ENCODE peak calls at places on chromosomes 1 and 21, in ten cellular contexts. One of them, this sample, is unnamed.

GRCh38 chr21:42364304-42364865 is 1.9 kb downstream of the TFF1 start:
- DNase-seq in heart right ventricle: no peak
- DNase-seq in stomach: no peak
- DNase-seq in H9: no peak
- DNase-seq in transverse colon: no peak
- DNase-seq in adrenal gland: no peak
- DNase-seq in SJSA1: no peak
- DNase-seq in breast epithelium: no peak
- DNase-seq in brain microvascular endothelial cell: no peak
- DNase-seq in SK-N-MC: no peak
- DNase-seq in this sample: no peak

GRCh38 chr1:17563494-17564281 is 24.2 kb downstream of the ARHGEF10L start:
- DNase-seq in SK-N-MC: no peak
- DNase-seq in SJSA1: no peak
- DNase-seq in brain microvascular endothelial cell: no peak
- DNase-seq in heart right ventricle: peak; percentile 59
- DNase-seq in stomach: no peak
- DNase-seq in breast epithelium: no peak
- DNase-seq in transverse colon: no peak
- DNase-seq in adrenal gland: no peak
- DNase-seq in H9: no peak
- DNase-seq in this sample: no peak

GRCh38 chr21:39882186-39882882 is 15.1 kb downstream of the PCP4 start:
- DNase-seq in SK-N-MC: no peak
- DNase-seq in brain microvascular endothelial cell: no peak
- DNase-seq in H9: no peak
- DNase-seq in stomach: no peak
- DNase-seq in SJSA1: no peak
- DNase-seq in adrenal gland: no peak
- DNase-seq in transverse colon: no peak
- DNase-seq in breast epithelium: no peak
- DNase-seq in heart right ventricle: no peak
- DNase-seq in this sample: peak; percentile 87

GRCh38 chr1:165828581-165829329 is 1.3 kb downstream of the UCK2 start:
- DNase-seq in adrenal gland: peak; percentile 71
- DNase-seq in heart right ventricle: peak; percentile 13
- DNase-seq in SK-N-MC: peak; percentile 32
- DNase-seq in H9: peak; percentile 58
- DNase-seq in brain microvascular endothelial cell: peak; percentile 80
- DNase-seq in transverse colon: peak; percentile 58
- DNase-seq in SJSA1: peak; percentile 66
- DNase-seq in breast epithelium: peak; percentile 57
- DNase-seq in stomach: peak; percentile 67
- DNase-seq in this sample: peak; percentile 65

GRCh38 chr21:31352841-31353240 is 8.8 kb upstream of the TIAM1 start:
- DNase-seq in H9: no peak
- DNase-seq in adrenal gland: no peak
- DNase-seq in SJSA1: no peak
- DNase-seq in breast epithelium: no peak
- DNase-seq in transverse colon: no peak
- DNase-seq in stomach: no peak
- DNase-seq in brain microvascular endothelial cell: no peak
- DNase-seq in SK-N-MC: no peak
- DNase-seq in heart right ventricle: no peak
- DNase-seq in this sample: no peak

GRCh38 chr1:201539561-201540404 is 856 bp downstream of the NAV1 start:
- DNase-seq in SK-N-MC: no peak
- DNase-seq in SJSA1: peak; percentile 82
- DNase-seq in breast epithelium: no peak
- DNase-seq in transverse colon: peak; percentile 37
- DNase-seq in stomach: no peak
- DNase-seq in heart right ventricle: peak; percentile 50
- DNase-seq in H9: peak; percentile 57
- DNase-seq in brain microvascular endothelial cell: peak; percentile 59
- DNase-seq in adrenal gland: peak; percentile 59
- DNase-seq in this sample: peak; percentile 95

GRCh38 chr1:37473431-37474050 is 839 bp upstream of the ZC3H12A start:
- DNase-seq in H9: no peak
- DNase-seq in SK-N-MC: no peak
- DNase-seq in breast epithelium: peak; percentile 50
- DNase-seq in heart right ventricle: no peak
- DNase-seq in stomach: no peak
- DNase-seq in SJSA1: no peak
- DNase-seq in adrenal gland: peak; percentile 38
- DNase-seq in transverse colon: no peak
- DNase-seq in brain microvascular endothelial cell: no peak
- DNase-seq in this sample: no peak

GRCh38 chr1:98104285-98104684 is 183.5 kb upstream of the DPYD start:
- DNase-seq in SJSA1: no peak
- DNase-seq in H9: no peak
- DNase-seq in SK-N-MC: no peak
- DNase-seq in transverse colon: no peak
- DNase-seq in adrenal gland: no peak
- DNase-seq in stomach: no peak
- DNase-seq in heart right ventricle: no peak
- DNase-seq in breast epithelium: no peak
- DNase-seq in brain microvascular endothelial cell: no peak
- DNase-seq in this sample: no peak

GRCh38 chr1:171150156-171150555 is 34.9 kb upstream of the FMO2 start:
- DNase-seq in SJSA1: no peak
- DNase-seq in heart right ventricle: no peak
- DNase-seq in SK-N-MC: no peak
- DNase-seq in stomach: no peak
- DNase-seq in transverse colon: no peak
- DNase-seq in H9: no peak
- DNase-seq in adrenal gland: no peak
- DNase-seq in breast epithelium: no peak
- DNase-seq in brain microvascular endothelial cell: no peak
- DNase-seq in this sample: no peak

GRCh38 chr1:237864338-237865244 is 26.1 kb downstream of the ZP4 start:
- DNase-seq in H9: peak; percentile 81
- DNase-seq in SK-N-MC: no peak
- DNase-seq in heart right ventricle: peak; percentile 73
- DNase-seq in stomach: peak; percentile 78
- DNase-seq in SJSA1: no peak
- DNase-seq in brain microvascular endothelial cell: peak; percentile 18
- DNase-seq in transverse colon: peak; percentile 53
- DNase-seq in breast epithelium: no peak
- DNase-seq in adrenal gland: peak; percentile 85
- DNase-seq in this sample: peak; percentile 73

GRCh38 chr1:208807446-208808117 is 563.4 kb upstream of the PLXNA2 start:
- DNase-seq in transverse colon: no peak
- DNase-seq in SK-N-MC: no peak
- DNase-seq in SJSA1: no peak
- DNase-seq in breast epithelium: no peak
- DNase-seq in adrenal gland: no peak
- DNase-seq in brain microvascular endothelial cell: no peak
- DNase-seq in stomach: no peak
- DNase-seq in H9: no peak
- DNase-seq in heart right ventricle: no peak
- DNase-seq in this sample: no peak

GRCh38 chr1:110059133-110059863 is 11.2 kb downstream of the ALX3 start:
- DNase-seq in heart right ventricle: no peak
- DNase-seq in brain microvascular endothelial cell: no peak
- DNase-seq in H9: no peak
- DNase-seq in stomach: no peak
- DNase-seq in SK-N-MC: no peak
- DNase-seq in adrenal gland: no peak
- DNase-seq in breast epithelium: no peak
- DNase-seq in SJSA1: no peak
- DNase-seq in transverse colon: no peak
- DNase-seq in this sample: no peak

GRCh38 chr1:208369658-208370057 is 125.5 kb upstream of the PLXNA2 start:
- DNase-seq in breast epithelium: no peak
- DNase-seq in transverse colon: no peak
- DNase-seq in adrenal gland: no peak
- DNase-seq in H9: no peak
- DNase-seq in SJSA1: no peak
- DNase-seq in heart right ventricle: no peak
- DNase-seq in SK-N-MC: no peak
- DNase-seq in brain microvascular endothelial cell: no peak
- DNase-seq in stomach: no peak
- DNase-seq in this sample: no peak

GRCh38 chr1:9840176-9840575 is 16.4 kb upstream of the CLSTN1 start:
- DNase-seq in breast epithelium: no peak
- DNase-seq in transverse colon: no peak
- DNase-seq in SJSA1: no peak
- DNase-seq in stomach: no peak
- DNase-seq in heart right ventricle: no peak
- DNase-seq in brain microvascular endothelial cell: no peak
- DNase-seq in SK-N-MC: no peak
- DNase-seq in H9: no peak
- DNase-seq in adrenal gland: no peak
- DNase-seq in this sample: no peak

GRCh38 chr1:227805606-227806197 is 9.8 kb upstream of the PRSS38 start:
- DNase-seq in transverse colon: no peak
- DNase-seq in breast epithelium: no peak
- DNase-seq in H9: no peak
- DNase-seq in heart right ventricle: no peak
- DNase-seq in adrenal gland: no peak
- DNase-seq in stomach: no peak
- DNase-seq in brain microvascular endothelial cell: peak; percentile 66
- DNase-seq in SJSA1: no peak
- DNase-seq in SK-N-MC: no peak
- DNase-seq in this sample: no peak

GRCh38 chr1:66022904-66023620 is 230.4 kb downstream of the PDE4B start:
- DNase-seq in breast epithelium: no peak
- DNase-seq in brain microvascular endothelial cell: peak; percentile 1
- DNase-seq in H9: no peak
- DNase-seq in adrenal gland: no peak
- DNase-seq in SJSA1: no peak
- DNase-seq in stomach: no peak
- DNase-seq in transverse colon: no peak
- DNase-seq in SK-N-MC: no peak
- DNase-seq in heart right ventricle: no peak
- DNase-seq in this sample: no peak

GRCh38 chr1:8027748-8028631 is 1.9 kb upstream of the ERRFI1 start:
- DNase-seq in SJSA1: no peak
- DNase-seq in stomach: no peak
- DNase-seq in heart right ventricle: no peak
- DNase-seq in brain microvascular endothelial cell: peak; percentile 90
- DNase-seq in breast epithelium: no peak
- DNase-seq in transverse colon: no peak
- DNase-seq in adrenal gland: no peak
- DNase-seq in SK-N-MC: no peak
- DNase-seq in H9: no peak
- DNase-seq in this sample: peak; percentile 38

GRCh38 chr1:236143104-236143948 is 987 bp downstream of the GPR137B start:
- DNase-seq in SK-N-MC: no peak
- DNase-seq in adrenal gland: no peak
- DNase-seq in brain microvascular endothelial cell: peak; percentile 62
- DNase-seq in heart right ventricle: peak; percentile 33
- DNase-seq in breast epithelium: no peak
- DNase-seq in transverse colon: no peak
- DNase-seq in SJSA1: no peak
- DNase-seq in stomach: no peak
- DNase-seq in H9: no peak
- DNase-seq in this sample: peak; percentile 18

GRCh38 chr1:113021430-113022085 is 51.4 kb upstream of the LRIG2 start:
- DNase-seq in H9: no peak
- DNase-seq in heart right ventricle: no peak
- DNase-seq in transverse colon: no peak
- DNase-seq in SK-N-MC: peak; percentile 34
- DNase-seq in stomach: no peak
- DNase-seq in breast epithelium: no peak
- DNase-seq in brain microvascular endothelial cell: no peak
- DNase-seq in SJSA1: no peak
- DNase-seq in adrenal gland: no peak
- DNase-seq in this sample: no peak
- H3K27ac ChIP-seq in H9: no peak overlapping the region
- H3K27ac ChIP-seq in heart right ventricle: no peak overlapping the region
- H3K27ac ChIP-seq in transverse colon: peak overlapping the region; percentile 81
- H3K27ac ChIP-seq in SK-N-MC: peak overlapping the region; percentile 71
- H3K27ac ChIP-seq in stomach: peak overlapping the region; percentile 64
- H3K27ac ChIP-seq in breast epithelium: no peak overlapping the region
- H3K27ac ChIP-seq in brain microvascular endothelial cell: no peak overlapping the region
- H3K27ac ChIP-seq in SJSA1: no peak overlapping the region
- H3K27ac ChIP-seq in adrenal gland: no peak overlapping the region
- H3K27ac ChIP-seq in this sample: no peak overlapping the region

DNA sequence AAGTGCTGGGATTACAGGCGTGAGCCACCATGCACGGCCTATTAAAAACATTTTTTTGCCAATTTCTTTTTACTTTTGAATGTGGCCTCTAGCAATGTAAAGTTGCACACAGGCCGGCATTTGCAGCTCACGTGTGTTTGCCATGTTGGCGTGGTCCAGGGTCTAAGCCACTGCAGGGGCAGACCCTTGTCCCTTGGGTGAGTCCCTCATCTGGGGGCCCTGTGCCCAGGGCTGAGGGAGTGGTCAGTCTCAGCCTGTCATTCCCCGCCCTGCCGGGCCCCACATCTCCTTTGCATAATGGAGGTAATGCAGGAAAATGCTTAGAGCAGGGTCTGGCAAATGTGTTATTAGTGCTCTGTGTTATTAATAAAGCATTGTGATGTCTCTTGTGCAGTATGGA is 16.9 kb downstream of the AGPAT3 start:
- DNase-seq in brain microvascular endothelial cell: no peak
- DNase-seq in stomach: no peak
- DNase-seq in transverse colon: no peak
- DNase-seq in SK-N-MC: no peak
- DNase-seq in heart right ventricle: no peak
- DNase-seq in adrenal gland: no peak
- DNase-seq in breast epithelium: no peak
- DNase-seq in SJSA1: no peak
- DNase-seq in H9: no peak
- DNase-seq in this sample: no peak
- H3K27ac ChIP-seq in brain microvascular endothelial cell: no peak overlapping the region
- H3K27ac ChIP-seq in stomach: no peak overlapping the region
- H3K27ac ChIP-seq in transverse colon: no peak overlapping the region
- H3K27ac ChIP-seq in SK-N-MC: no peak overlapping the region
- H3K27ac ChIP-seq in heart right ventricle: no peak overlapping the region
- H3K27ac ChIP-seq in adrenal gland: no peak overlapping the region
- H3K27ac ChIP-seq in breast epithelium: no peak overlapping the region
- H3K27ac ChIP-seq in SJSA1: no peak overlapping the region
- H3K27ac ChIP-seq in H9: no peak overlapping the region
- H3K27ac ChIP-seq in this sample: no peak overlapping the region

DNA sequence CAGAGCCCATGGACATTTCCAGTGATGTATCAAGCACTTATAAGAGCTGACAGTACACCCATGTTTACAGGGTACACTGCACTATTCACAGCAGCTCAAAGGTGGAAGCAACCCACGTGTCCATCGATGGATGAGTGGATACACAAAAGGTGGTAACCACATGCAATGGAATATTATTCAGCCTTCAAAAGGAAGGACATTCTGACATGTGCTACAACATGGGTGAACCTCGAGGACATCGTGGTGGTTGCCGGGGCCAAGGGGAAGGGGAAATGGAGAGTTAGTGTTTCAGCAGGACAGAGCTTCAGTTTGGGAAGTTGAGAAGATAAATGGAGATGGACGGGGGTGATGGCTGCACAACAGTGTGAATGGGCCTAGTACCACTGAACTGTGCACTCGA is 9.1 kb downstream of the AGT start:
- DNase-seq in breast epithelium: no peak
- DNase-seq in SK-N-MC: no peak
- DNase-seq in brain microvascular endothelial cell: no peak
- DNase-seq in adrenal gland: no peak
- DNase-seq in heart right ventricle: no peak
- DNase-seq in stomach: no peak
- DNase-seq in H9: no peak
- DNase-seq in SJSA1: no peak
- DNase-seq in transverse colon: no peak
- DNase-seq in this sample: no peak
- H3K27ac ChIP-seq in breast epithelium: no peak overlapping the region
- H3K27ac ChIP-seq in SK-N-MC: no peak overlapping the region
- H3K27ac ChIP-seq in brain microvascular endothelial cell: no peak overlapping the region
- H3K27ac ChIP-seq in adrenal gland: no peak overlapping the region
- H3K27ac ChIP-seq in heart right ventricle: no peak overlapping the region
- H3K27ac ChIP-seq in stomach: no peak overlapping the region
- H3K27ac ChIP-seq in H9: no peak overlapping the region
- H3K27ac ChIP-seq in SJSA1: no peak overlapping the region
- H3K27ac ChIP-seq in transverse colon: no peak overlapping the region
- H3K27ac ChIP-seq in this sample: no peak overlapping the region

GRCh38 chr1:178575611-178576331 is 62.9 kb downstream of the TEX35 start:
- DNase-seq in brain microvascular endothelial cell: peak; percentile 4
- DNase-seq in stomach: no peak
- DNase-seq in heart right ventricle: no peak
- DNase-seq in H9: no peak
- DNase-seq in adrenal gland: no peak
- DNase-seq in transverse colon: no peak
- DNase-seq in breast epithelium: no peak
- DNase-seq in SJSA1: no peak
- DNase-seq in SK-N-MC: peak; percentile 18
- DNase-seq in this sample: peak; percentile 4
- H3K27ac ChIP-seq in brain microvascular endothelial cell: no peak overlapping the region
- H3K27ac ChIP-seq in stomach: no peak overlapping the region
- H3K27ac ChIP-seq in heart right ventricle: no peak overlapping the region
- H3K27ac ChIP-seq in H9: peak overlapping the region; percentile 59
- H3K27ac ChIP-seq in adrenal gland: no peak overlapping the region
- H3K27ac ChIP-seq in transverse colon: peak overlapping the region; percentile 29
- H3K27ac ChIP-seq in breast epithelium: no peak overlapping the region
- H3K27ac ChIP-seq in SJSA1: no peak overlapping the region
- H3K27ac ChIP-seq in SK-N-MC: no peak overlapping the region
- H3K27ac ChIP-seq in this sample: no peak overlapping the region